ENCODE peak calls at places on chromosomes 11 and 22, in nine cellular contexts. E is IMR-90, I is A549, S is upper lobe of left lung, L is tibial nerve, H is HepG2, F is H1, Z is sigmoid colon, C is GM12892. B is an unnamed sample.

GRCh38 chr11:80096736-80097135 is 655.9 kb upstream of the TENM4 start:
- DNase-seq in E (peak; percentile 87), I (no peak), S (no peak), L (no peak), H (no peak), F (no peak), Z (no peak), C (no peak), B (no peak)

GRCh38 chr11:11178671-11179070 is 174.4 kb downstream of the CSNK2A3 start:
- DNase-seq in E (no peak), I (no peak), S (no peak), L (no peak), H (no peak), F (no peak), Z (no peak), C (no peak), B (no peak)

GRCh38 chr22:23091760-23092159 is 21.4 kb downstream of the GNAZ start:
- DNase-seq in E (no peak), I (no peak), S (no peak), L (no peak), H (no peak), F (no peak), Z (no peak), C (no peak), B (no peak)

GRCh38 chr11:60957188-60957587 is 5.2 kb upstream of the SLC15A3 start:
- DNase-seq in E (no peak), I (no peak), S (no peak), L (no peak), H (no peak), F (no peak), Z (no peak), C (no peak), B (no peak)

GRCh38 chr11:119892311-119892808 is 163.4 kb upstream of the NECTIN1 start:
- DNase-seq in E (no peak), I (no peak), S (peak; percentile 56), L (no peak), H (no peak), F (no peak), Z (no peak), C (no peak), B (no peak)

GRCh38 chr11:110345756-110346155 is 49.3 kb upstream of the RDX start:
- DNase-seq in E (no peak), I (no peak), S (no peak), L (no peak), H (peak; percentile 30), F (no peak), Z (no peak), C (no peak), B (no peak)

GRCh38 chr22:20811171-20811570 is 37.3 kb downstream of the SERPIND1 start:
- DNase-seq in E (no peak), I (no peak), S (no peak), L (no peak), H (no peak), F (no peak), Z (no peak), C (no peak), B (peak; percentile 17)

GRCh38 chr11:96037267-96037990 is 113.5 kb upstream of the MTMR2 start:
- DNase-seq in E (no peak), I (peak; percentile 4), S (no peak), L (no peak), H (no peak), F (no peak), Z (no peak), C (no peak), B (no peak)

GRCh38 chr11:2488004-2488403 is 43.2 kb downstream of the KCNQ1 start:
- DNase-seq in E (no peak), I (no peak), S (no peak), L (no peak), H (no peak), F (no peak), Z (no peak), C (no peak), B (no peak)

GRCh38 chr11:124656759-124657627 is 16.5 kb downstream of the SIAE start:
- DNase-seq in E (peak; percentile 66), I (no peak), S (peak; percentile 37), L (no peak), H (no peak), F (no peak), Z (no peak), C (no peak), B (no peak)

GRCh38 chr11:117997436-117998200 is 11.4 kb downstream of the IL10RA start:
- DNase-seq in E (no peak), I (no peak), S (no peak), L (no peak), H (no peak), F (no peak), Z (no peak), C (no peak), B (no peak)

GRCh38 chr22:43867839-43868652 is 5.7 kb upstream of the SULT4A1 start:
- DNase-seq in E (peak; percentile 73), I (peak; percentile 28), S (peak; percentile 80), L (no peak), H (no peak), F (peak; percentile 71), Z (peak; percentile 54), C (no peak), B (peak; percentile 84)

GRCh38 chr11:13166036-13166435 is 111.6 kb upstream of the BMAL1 start:
- DNase-seq in E (peak; percentile 29), I (no peak), S (no peak), L (no peak), H (no peak), F (no peak), Z (no peak), C (no peak), B (no peak)

GRCh38 chr11:86495341-86495740 is 120.7 kb downstream of the CCDC81 start:
- DNase-seq in E (no peak), I (no peak), S (no peak), L (no peak), H (no peak), F (no peak), Z (no peak), C (no peak), B (no peak)

GRCh38 chr11:47183031-47183856 is 3.0 kb downstream of the PACSIN3 start:
- DNase-seq in E (no peak), I (no peak), S (peak; percentile 60), L (no peak), H (no peak), F (no peak), Z (peak; percentile 75), C (no peak), B (no peak)

GRCh38 chr22:19411690-19412045 is 19.9 kb downstream of the HIRA start:
- DNase-seq in E (no peak), I (no peak), S (no peak), L (no peak), H (no peak), F (no peak), Z (no peak), C (no peak), B (no peak)

GRCh38 chr22:41181349-41182241 is 23.5 kb upstream of the L3MBTL2 start:
- DNase-seq in E (peak; percentile 66), I (no peak), S (no peak), L (no peak), H (no peak), F (no peak), Z (no peak), C (no peak), B (no peak)

DNA sequence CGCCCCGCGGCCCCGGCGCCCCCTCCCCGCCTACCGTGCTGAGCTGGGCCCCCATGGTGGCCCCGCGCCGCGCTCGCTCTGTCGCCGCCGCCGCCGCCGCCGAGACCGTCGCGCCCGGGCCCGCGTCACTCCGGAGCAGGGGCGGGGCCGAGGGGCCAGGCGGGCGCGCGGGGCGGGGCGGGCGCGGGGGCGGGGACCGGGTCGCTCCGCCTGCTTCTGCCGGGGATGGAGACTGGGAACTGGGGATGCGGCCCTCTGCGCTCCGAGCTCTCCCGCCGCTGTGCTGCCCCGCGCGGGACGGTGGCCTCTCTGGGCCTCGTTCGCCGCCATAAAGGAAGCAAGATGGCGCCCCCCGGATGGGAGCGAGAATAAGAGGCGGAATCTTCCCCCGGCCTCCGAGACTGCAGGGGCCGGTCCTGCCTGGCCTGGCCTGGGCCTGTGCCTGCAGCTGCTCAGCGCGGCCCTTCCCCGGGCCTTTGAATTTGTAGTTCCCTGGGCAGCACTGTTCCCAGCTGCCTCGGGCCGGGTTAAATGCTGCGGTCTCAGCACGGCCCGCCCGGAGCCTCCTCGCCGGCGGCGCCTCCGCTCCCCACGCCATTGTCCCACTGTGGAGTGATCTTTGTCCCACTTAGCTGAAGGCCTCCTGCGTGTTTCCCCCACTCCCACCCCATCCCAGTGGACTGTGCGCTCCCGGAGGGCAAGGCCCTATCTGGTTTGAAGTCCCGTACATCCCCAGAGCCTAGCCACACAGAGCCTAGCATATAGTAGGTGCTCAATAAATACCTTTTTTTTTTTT is at the start of gene CYB5R3:
- DNase-seq in E (peak; percentile 73), I (peak; percentile 83), S (peak; percentile 98), L (peak; percentile 57), H (peak; percentile 51), F (peak; percentile 50), Z (peak; percentile 92), C (peak; percentile 94), B (peak; percentile 79)
- TF ChIP-seq POLR2A in E (no peak), I (no peak), S (peak; percentile 7), L (no peak), H (no peak), F (peak; percentile 77), Z (peak; percentile 31), C (peak; percentile 63), B (no peak)

DNA sequence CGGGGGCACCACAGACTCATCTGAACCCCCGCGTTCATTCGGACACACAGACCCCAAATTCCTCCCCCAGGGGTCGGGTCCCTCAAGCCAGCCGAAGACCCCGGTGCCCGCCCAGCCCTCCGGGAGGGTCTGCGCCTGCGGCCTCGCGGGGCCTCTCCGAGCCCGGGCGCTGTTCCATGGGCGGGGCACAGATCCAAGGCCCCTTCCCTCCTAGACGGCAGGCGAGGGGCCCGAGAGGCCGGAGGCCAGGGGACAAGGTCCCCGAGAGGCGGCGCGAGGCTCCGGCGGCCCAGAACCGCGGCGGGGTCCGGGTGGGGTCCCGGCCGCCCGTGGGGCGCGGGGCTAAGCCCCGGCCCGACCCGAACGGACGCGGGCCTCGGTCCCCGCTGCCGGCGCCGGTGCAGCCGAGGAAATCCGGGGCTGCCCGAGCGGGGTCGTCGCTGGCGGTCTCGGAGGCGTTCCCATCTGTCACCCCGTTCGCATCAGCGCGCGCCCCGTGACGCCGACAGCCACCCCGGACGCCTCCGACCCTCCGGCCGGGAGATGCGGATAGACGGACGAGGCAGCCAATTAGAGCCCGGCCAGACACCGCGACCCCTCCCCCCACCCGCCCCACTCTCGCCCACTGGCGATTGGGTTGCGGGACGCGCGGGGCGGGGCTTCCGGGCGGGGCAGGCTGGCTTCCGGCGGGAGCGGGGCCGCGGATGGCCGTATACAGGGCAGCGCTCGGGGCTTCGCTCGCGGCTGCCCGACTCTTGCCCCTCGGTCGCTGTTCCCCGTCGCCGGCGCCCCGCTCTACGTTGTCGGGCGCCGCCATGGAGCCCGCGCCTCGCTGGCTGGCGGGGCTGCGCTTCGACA is at the start of gene SELENOO:
- DNase-seq in E (peak; percentile 77), I (peak; percentile 83), S (peak; percentile 99), L (peak; percentile 83), H (peak; percentile 75), F (peak; percentile 47), Z (peak; percentile 95), C (peak; percentile 99), B (peak; percentile 82)
- TF ChIP-seq POLR2A in E (peak; percentile 62), I (peak; percentile 73), S (no peak), L (peak; percentile 56), H (peak; percentile 55), F (peak; percentile 48), Z (peak; percentile 24), C (peak; percentile 64), B (peak; percentile 47)

GRCh38 chr22:30747493-30747892 is 52.8 kb downstream of the OSBP2 start:
- DNase-seq in E (no peak), I (no peak), S (no peak), L (no peak), H (no peak), F (no peak), Z (no peak), C (no peak), B (no peak)
- TF ChIP-seq POLR2A in E (no peak), I (no peak), S (no peak), L (no peak), H (no peak), F (no peak), Z (no peak), C (no peak), B (no peak)

GRCh38 chr22:49466926-49467590 is 360.6 kb downstream of the BRD1 start:
- DNase-seq in E (no peak), I (no peak), S (no peak), L (no peak), H (no peak), F (no peak), Z (no peak), C (no peak), B (no peak)
- TF ChIP-seq POLR2A in E (no peak), I (no peak), S (no peak), L (no peak), H (no peak), F (no peak), Z (no peak), C (no peak), B (no peak)

B was measured in lower leg skin.